ENCODE peak calls at places on chromosome 17, in seven cellular contexts. L is epithelial cell of esophagus; S is effector memory CD4-positive, alpha-beta T cell; F is H54; A is NCI-H1048; T is activated T-cell treated with anti-CD3 and anti-CD28 coated beads, Interleukin-2, amount 50 U/mL, for 72 hours; E is mammary epithelial cell. U is an unnamed sample.

GRCh38 chr17:72600934-72601333 is 480.1 kb downstream of the SOX9 start:
- DNase-seq in F (peak), A (no peak), S (no peak), E (no peak), T (no peak), L (peak), U (no peak)

GRCh38 chr17:46964315-46965265 is 14.5 kb downstream of the RPRML start:
- DNase-seq in T (no peak), S (no peak), E (no peak), A (no peak), F (no peak), L (peak), U (no peak)

GRCh38 chr17:50266384-50267073 is 7.7 kb upstream of the TMEM92 start:
- DNase-seq in F (peak), L (peak), E (peak), T (no peak), S (no peak), A (no peak), U (peak)

GRCh38 chr17:67582632-67583230 is 135.0 kb upstream of the NOL11 start:
- DNase-seq in F (no peak), L (no peak), E (no peak), S (no peak), T (no peak), A (no peak), U (no peak)

GRCh38 chr17:9837551-9838471 is 12.1 kb downstream of the GLP2R start:
- DNase-seq in A (no peak), S (no peak), E (peak), F (peak), L (peak), T (no peak), U (peak)

GRCh38 chr17:83144421-83145357 is 65.3 kb downstream of the METRNL start:
- DNase-seq in E (no peak), A (no peak), F (no peak), T (no peak), S (no peak), L (no peak), U (no peak)

GRCh38 chr17:72761893-72762622 is 330.4 kb downstream of the SLC39A11 start:
- DNase-seq in S (no peak), E (no peak), L (no peak), F (no peak), T (no peak), A (no peak), U (no peak)

GRCh38 chr17:76193616-76194015 is 46.7 kb downstream of the RNF157 start:
- DNase-seq in L (no peak), S (no peak), A (no peak), F (no peak), E (no peak), T (peak), U (no peak)

GRCh38 chr17:64318068-64318467 is 55.0 kb upstream of the TEX2 start:
- DNase-seq in F (no peak), E (no peak), S (no peak), T (no peak), A (no peak), L (no peak), U (no peak)